ENCODE peak calls at places on chromosomes 11 and 22, in ten cellular contexts. G, I, X, S, M, K, J, N, F and C are unnamed samples. For H3K4me1, the result is how much of the 10 kb centered on the place peaks cover.

GRCh38 chr11:80388133-80388532 is 947.3 kb upstream of the TENM4 start:
- DNase-seq in G (no peak), I (no peak), X (no peak), S (no peak), M (no peak), K (no peak), J (no peak), N (no peak), F (no peak), C (no peak)

GRCh38 chr11:8066036-8066910 is 14.7 kb upstream of the TUB start:
- DNase-seq in G (no peak), I (peak), X (no peak), S (no peak), M (no peak), K (no peak), J (peak), N (no peak), F (no peak), C (no peak)

GRCh38 chr11:78045851-78046485 is 17.7 kb upstream of the THRSP start:
- DNase-seq in G (peak), I (peak), X (peak), S (peak), M (peak), K (peak), J (peak), N (peak), F (peak), C (peak)

GRCh38 chr11:84437129-84438123 is 1151.3 kb upstream of the CCDC90B start:
- DNase-seq in G (peak), I (peak), X (peak), S (no peak), M (no peak), K (no peak), J (peak), N (peak), F (peak), C (peak)

GRCh38 chr11:59802639-59803176 is 7.9 kb downstream of the MRPL16 start:
- DNase-seq in G (peak), I (peak), X (no peak), S (peak), M (no peak), K (peak), J (no peak), N (peak), F (peak), C (no peak)

GRCh38 chr11:70244698-70245097 is 25.8 kb upstream of the PPFIA1 start:
- DNase-seq in G (no peak), I (peak), X (no peak), S (no peak), M (no peak), K (peak), J (no peak), N (peak), F (no peak), C (no peak)

GRCh38 chr11:94671553-94672366 is 96.4 kb upstream of the AMOTL1 start:
- DNase-seq in G (no peak), I (no peak), X (no peak), S (no peak), M (peak), K (no peak), J (peak), N (no peak), F (no peak), C (no peak)

GRCh38 chr11:67292671-67293070 is 3.6 kb downstream of the ANKRD13D start:
- DNase-seq in G (no peak), I (peak), X (no peak), S (no peak), M (no peak), K (no peak), J (no peak), N (no peak), F (no peak), C (no peak)

GRCh38 chr22:36811094-36811797 is 5.6 kb downstream of the PVALB start:
- DNase-seq in G (no peak), I (no peak), X (no peak), S (no peak), M (no peak), K (no peak), J (no peak), N (no peak), F (no peak), C (no peak)

GRCh38 chr11:59801981-59802638 is 8.5 kb downstream of the MRPL16 start:
- DNase-seq in G (no peak), I (peak), X (no peak), S (no peak), M (no peak), K (peak), J (peak), N (peak), F (no peak), C (no peak)

GRCh38 chr22:24594569-24595120 is 1.8 kb upstream of the LRRC75B start:
- DNase-seq in G (no peak), I (no peak), X (peak), S (no peak), M (no peak), K (no peak), J (peak), N (no peak), F (peak), C (peak)
- H3K4me3 ChIP-seq in G (no peak), I (no peak), X (no peak), S (no peak), M (no peak), K (no peak), J (no peak), N (no peak), F (no peak), C (no peak)

GRCh38 chr11:85950317-85951048 is 95.3 kb downstream of the CCDC83 start:
- DNase-seq in G (no peak), I (no peak), X (no peak), S (no peak), M (no peak), K (no peak), J (no peak), N (no peak), F (no peak), C (no peak)
- H3K4me1 ChIP-seq in G (under half), I (under half), X (under half), S (under half), M (under half), K (under half), J (under half), N (under half), F (under half), C (under half)

GRCh38 chr11:112293614-112294013 is 33.0 kb upstream of the PLET1 start:
- DNase-seq in G (no peak), I (no peak), X (no peak), S (no peak), M (no peak), K (peak), J (no peak), N (no peak), F (no peak), C (no peak)
- TF ChIP-seq CTCF in G (no peak), I (no peak), X (no peak), S (no peak), M (no peak), K (no peak), J (no peak), N (no peak), F (no peak), C (no peak)

GRCh38 chr22:42437488-42438292 is 5.5 kb upstream of the NFAM1 start:
- DNase-seq in G (peak), I (peak), X (peak), S (peak), M (peak), K (peak), J (peak), N (peak), F (no peak), C (peak)
- H3K4me3 ChIP-seq in G (peak), I (peak), X (peak), S (peak), M (peak), K (peak), J (peak), N (peak), F (peak), C (peak)

GRCh38 chr22:47512617-47513016 is 750.2 kb downstream of the TBC1D22A start:
- DNase-seq in G (no peak), I (no peak), X (no peak), S (no peak), M (no peak), K (no peak), J (no peak), N (no peak), F (no peak), C (no peak)
- H3K4me1 ChIP-seq in G (under half), I (under half), X (under half), S (under half), M (under half), K (under half), J (under half), N (under half), F (under half), C (under half)